ENCODE peak calls at places on chromosome 4, in five cellular contexts. One of them, this sample, is unnamed.

GRCh38 chr4:94457692-94458106 is 6.0 kb downstream of the PDLIM5 start:
- DNase-seq in HCT116: no peak
- DNase-seq in fibroblast of lung: peak
- DNase-seq in astrocyte of the spinal cord: peak
- DNase-seq in choroid plexus epithelial cell: peak
- DNase-seq in this sample: no peak

GRCh38 chr4:76562161-76562560 is 127.1 kb downstream of the SHROOM3 start:
- DNase-seq in HCT116: no peak
- DNase-seq in astrocyte of the spinal cord: peak
- DNase-seq in choroid plexus epithelial cell: peak
- DNase-seq in fibroblast of lung: peak
- DNase-seq in this sample: peak

GRCh38 chr4:2256156-2256731 is 5.7 kb downstream of the MXD4 start:
- DNase-seq in choroid plexus epithelial cell: no peak
- DNase-seq in astrocyte of the spinal cord: no peak
- DNase-seq in HCT116: no peak
- DNase-seq in fibroblast of lung: no peak
- DNase-seq in this sample: no peak

GRCh38 chr4:169385356-169385755 is 114.6 kb upstream of the SH3RF1 start:
- DNase-seq in HCT116: no peak
- DNase-seq in astrocyte of the spinal cord: peak
- DNase-seq in choroid plexus epithelial cell: peak
- DNase-seq in fibroblast of lung: peak
- DNase-seq in this sample: peak

GRCh38 chr4:119260528-119260927 is 48.0 kb downstream of the USP53 start:
- DNase-seq in fibroblast of lung: no peak
- DNase-seq in choroid plexus epithelial cell: no peak
- DNase-seq in HCT116: no peak
- DNase-seq in astrocyte of the spinal cord: no peak
- DNase-seq in this sample: no peak

GRCh38 chr4:186039697-186040096 is 29.3 kb upstream of the TLR3 start:
- DNase-seq in choroid plexus epithelial cell: no peak
- DNase-seq in fibroblast of lung: no peak
- DNase-seq in HCT116: no peak
- DNase-seq in astrocyte of the spinal cord: no peak
- DNase-seq in this sample: no peak

GRCh38 chr4:175986-176385 is 51.7 kb downstream of the ZNF718 start:
- DNase-seq in HCT116: no peak
- DNase-seq in fibroblast of lung: no peak
- DNase-seq in choroid plexus epithelial cell: no peak
- DNase-seq in astrocyte of the spinal cord: no peak
- DNase-seq in this sample: no peak

GRCh38 chr4:25088342-25088952 is 57.7 kb upstream of the LGI2 start:
- DNase-seq in astrocyte of the spinal cord: no peak
- DNase-seq in HCT116: no peak
- DNase-seq in fibroblast of lung: peak
- DNase-seq in choroid plexus epithelial cell: peak
- DNase-seq in this sample: no peak

GRCh38 chr4:84932462-84932861 is 34.0 kb downstream of the WDFY3 start:
- DNase-seq in HCT116: no peak
- DNase-seq in fibroblast of lung: no peak
- DNase-seq in choroid plexus epithelial cell: no peak
- DNase-seq in astrocyte of the spinal cord: no peak
- DNase-seq in this sample: no peak

GRCh38 chr4:152037435-152037834 is 276.6 kb upstream of the GATB start:
- DNase-seq in fibroblast of lung: no peak
- DNase-seq in HCT116: no peak
- DNase-seq in choroid plexus epithelial cell: no peak
- DNase-seq in astrocyte of the spinal cord: no peak
- DNase-seq in this sample: no peak

GRCh38 chr4:161486454-161486853 is 677.3 kb downstream of the FSTL5 start:
- DNase-seq in fibroblast of lung: no peak
- DNase-seq in HCT116: no peak
- DNase-seq in astrocyte of the spinal cord: no peak
- DNase-seq in choroid plexus epithelial cell: no peak
- DNase-seq in this sample: no peak

GRCh38 chr4:185709802-185710486 is 102.0 kb downstream of the SORBS2 start:
- DNase-seq in HCT116: no peak
- DNase-seq in choroid plexus epithelial cell: peak
- DNase-seq in fibroblast of lung: peak
- DNase-seq in astrocyte of the spinal cord: peak
- DNase-seq in this sample: no peak

GRCh38 chr4:20487852-20488251 is 212.4 kb upstream of the PACRGL start:
- DNase-seq in choroid plexus epithelial cell: no peak
- DNase-seq in astrocyte of the spinal cord: peak
- DNase-seq in fibroblast of lung: peak
- DNase-seq in HCT116: no peak
- DNase-seq in this sample: no peak

GRCh38 chr4:10662937-10663336 is 21.6 kb downstream of the CLNK start:
- DNase-seq in astrocyte of the spinal cord: no peak
- DNase-seq in fibroblast of lung: peak
- DNase-seq in HCT116: no peak
- DNase-seq in choroid plexus epithelial cell: no peak
- DNase-seq in this sample: no peak

GRCh38 chr4:3484057-3484973 is 21.2 kb downstream of the DOK7 start:
- DNase-seq in astrocyte of the spinal cord: no peak
- DNase-seq in fibroblast of lung: no peak
- DNase-seq in HCT116: peak
- DNase-seq in choroid plexus epithelial cell: no peak
- DNase-seq in this sample: no peak
- H3K4me3 ChIP-seq in astrocyte of the spinal cord: no peak
- H3K4me3 ChIP-seq in fibroblast of lung: no peak
- H3K4me3 ChIP-seq in HCT116: peak
- H3K4me3 ChIP-seq in choroid plexus epithelial cell: no peak
- H3K4me3 ChIP-seq in this sample: no peak

GRCh38 chr4:53508446-53508845 is 82.8 kb downstream of the LNX1 start:
- DNase-seq in HCT116: no peak
- DNase-seq in choroid plexus epithelial cell: peak
- DNase-seq in fibroblast of lung: peak
- DNase-seq in astrocyte of the spinal cord: peak
- DNase-seq in this sample: peak
- TF ChIP-seq CTCF in HCT116: no peak
- TF ChIP-seq CTCF in choroid plexus epithelial cell: no peak
- TF ChIP-seq CTCF in fibroblast of lung: peak
- TF ChIP-seq CTCF in astrocyte of the spinal cord: no peak
- TF ChIP-seq CTCF in this sample: peak

GRCh38 chr4:139329665-139330200 is 27.5 kb upstream of the NDUFC1 start:
- DNase-seq in astrocyte of the spinal cord: no peak
- DNase-seq in fibroblast of lung: no peak
- DNase-seq in HCT116: no peak
- DNase-seq in choroid plexus epithelial cell: no peak
- DNase-seq in this sample: no peak
- H3K4me3 ChIP-seq in astrocyte of the spinal cord: no peak
- H3K4me3 ChIP-seq in fibroblast of lung: no peak
- H3K4me3 ChIP-seq in HCT116: no peak
- H3K4me3 ChIP-seq in choroid plexus epithelial cell: no peak
- H3K4me3 ChIP-seq in this sample: no peak

GRCh38 chr4:163249042-163249441 is 82.4 kb upstream of the NAF1 start:
- DNase-seq in astrocyte of the spinal cord: no peak
- DNase-seq in fibroblast of lung: no peak
- DNase-seq in choroid plexus epithelial cell: no peak
- DNase-seq in HCT116: no peak
- DNase-seq in this sample: no peak

GRCh38 chr4:163256680-163257343 is 75.6 kb downstream of the NPY1R start:
- DNase-seq in fibroblast of lung: no peak
- DNase-seq in choroid plexus epithelial cell: no peak
- DNase-seq in astrocyte of the spinal cord: no peak
- DNase-seq in HCT116: no peak
- DNase-seq in this sample: no peak

GRCh38 chr4:163251204-163251603 is 81.2 kb downstream of the NPY1R start:
- DNase-seq in choroid plexus epithelial cell: peak
- DNase-seq in fibroblast of lung: no peak
- DNase-seq in HCT116: peak
- DNase-seq in astrocyte of the spinal cord: no peak
- DNase-seq in this sample: peak
- TF ChIP-seq CTCF in choroid plexus epithelial cell: peak
- TF ChIP-seq CTCF in fibroblast of lung: no peak
- TF ChIP-seq CTCF in HCT116: no peak
- TF ChIP-seq CTCF in astrocyte of the spinal cord: no peak
- TF ChIP-seq CTCF in this sample: peak

GRCh38 chr4:173252024-173252935 is 81.9 kb downstream of the HMGB2 start:
- DNase-seq in HCT116: peak
- DNase-seq in astrocyte of the spinal cord: peak
- DNase-seq in choroid plexus epithelial cell: peak
- DNase-seq in fibroblast of lung: peak
- DNase-seq in this sample: peak
- H3K4me3 ChIP-seq in HCT116: no peak
- H3K4me3 ChIP-seq in astrocyte of the spinal cord: no peak
- H3K4me3 ChIP-seq in choroid plexus epithelial cell: no peak
- H3K4me3 ChIP-seq in fibroblast of lung: no peak
- H3K4me3 ChIP-seq in this sample: no peak

GRCh38 chr4:122827899-122828601 is 1.4 kb downstream of the FGF2 start:
- DNase-seq in astrocyte of the spinal cord: peak
- DNase-seq in choroid plexus epithelial cell: peak
- DNase-seq in fibroblast of lung: peak
- DNase-seq in HCT116: no peak
- DNase-seq in this sample: peak

GRCh38 chr4:122824616-122825015 is 2.0 kb upstream of the FGF2 start:
- DNase-seq in HCT116: no peak
- DNase-seq in astrocyte of the spinal cord: no peak
- DNase-seq in fibroblast of lung: no peak
- DNase-seq in choroid plexus epithelial cell: peak
- DNase-seq in this sample: no peak

GRCh38 chr4:122826000-122826595 is 533 bp upstream of the FGF2 start:
- DNase-seq in choroid plexus epithelial cell: peak
- DNase-seq in HCT116: no peak
- DNase-seq in fibroblast of lung: peak
- DNase-seq in astrocyte of the spinal cord: no peak
- DNase-seq in this sample: peak

GRCh38 chr4:122826596-122827257 is at the start of gene FGF2:
- DNase-seq in HCT116: no peak
- DNase-seq in fibroblast of lung: peak
- DNase-seq in choroid plexus epithelial cell: peak
- DNase-seq in astrocyte of the spinal cord: peak
- DNase-seq in this sample: peak

GRCh38 chr4:122827258-122827887 is 742 bp downstream of the FGF2 start:
- DNase-seq in HCT116: no peak
- DNase-seq in astrocyte of the spinal cord: peak
- DNase-seq in choroid plexus epithelial cell: peak
- DNase-seq in fibroblast of lung: peak
- DNase-seq in this sample: peak
- TF ChIP-seq CTCF in HCT116: no peak
- TF ChIP-seq CTCF in astrocyte of the spinal cord: peak
- TF ChIP-seq CTCF in choroid plexus epithelial cell: peak
- TF ChIP-seq CTCF in fibroblast of lung: peak
- TF ChIP-seq CTCF in this sample: no peak

GRCh38 chr4:107993969-107994368 is 4.3 kb downstream of the HADH start:
- DNase-seq in astrocyte of the spinal cord: no peak
- DNase-seq in choroid plexus epithelial cell: no peak
- DNase-seq in HCT116: no peak
- DNase-seq in fibroblast of lung: no peak
- DNase-seq in this sample: no peak
- H3K4me3 ChIP-seq in astrocyte of the spinal cord: no peak
- H3K4me3 ChIP-seq in choroid plexus epithelial cell: no peak
- H3K4me3 ChIP-seq in HCT116: no peak
- H3K4me3 ChIP-seq in fibroblast of lung: no peak
- H3K4me3 ChIP-seq in this sample: no peak

GRCh38 chr4:48944659-48945290 is 38.2 kb upstream of the OCIAD2 start:
- DNase-seq in choroid plexus epithelial cell: no peak
- DNase-seq in astrocyte of the spinal cord: no peak
- DNase-seq in fibroblast of lung: no peak
- DNase-seq in HCT116: no peak
- DNase-seq in this sample: no peak
- TF ChIP-seq CTCF in choroid plexus epithelial cell: peak
- TF ChIP-seq CTCF in astrocyte of the spinal cord: peak
- TF ChIP-seq CTCF in fibroblast of lung: peak
- TF ChIP-seq CTCF in HCT116: peak
- TF ChIP-seq CTCF in this sample: peak